ENCODE peak calls at places on chromosomes 6 and 20, in eight cellular contexts. B is GM23338, O is HCT116, G is A549, X is K562, K is HepG2, S is SK-N-SH, P is GM12878. U is an unnamed sample. For H3K4me1, the result is how much of the 10 kb centered on the place peaks cover.

GRCh38 chr6:19210849-19211590 is 626.1 kb upstream of the ID4 start:
- DNase-seq in B (peak), X (peak), P (no peak), O (no peak), K (peak), G (no peak), S (peak), U (no peak)

GRCh38 chr6:24321538-24322162 is 36.2 kb downstream of the DCDC2 start:
- DNase-seq in G (no peak), B (peak), O (no peak), K (no peak), S (no peak), P (no peak), X (no peak), U (no peak)

GRCh38 chr20:5535211-5535756 is 214.9 kb upstream of the SHLD1 start:
- DNase-seq in B (no peak), G (no peak), K (peak), X (peak), P (no peak), O (no peak), S (no peak), U (no peak)

GRCh38 chr20:11826334-11826733 is 91.4 kb upstream of the BTBD3 start:
- DNase-seq in K (no peak), O (no peak), B (no peak), S (no peak), P (no peak), G (no peak), X (no peak), U (no peak)

GRCh38 chr20:49372095-49372734 is 94.4 kb upstream of the ZNFX1 start:
- DNase-seq in B (no peak), P (no peak), K (no peak), X (no peak), O (no peak), G (no peak), S (no peak), U (no peak)

GRCh38 chr6:34973547-34974248 is 84.6 kb downstream of the ANKS1A start:
- DNase-seq in K (peak), B (peak), O (no peak), G (no peak), X (peak), S (no peak), P (no peak), U (no peak)

GRCh38 chr20:25178563-25179438 is 16.7 kb upstream of the ENTPD6 start:
- DNase-seq in S (peak), O (peak), G (peak), X (peak), K (peak), P (no peak), B (peak), U (peak)

GRCh38 chr20:2873747-2874041 is 413 bp downstream of the PTPRA start:
- DNase-seq in K (peak), S (peak), P (no peak), O (no peak), X (no peak), G (peak), B (peak), U (no peak)

GRCh38 chr20:1955289-1955688 is 38.6 kb downstream of the PDYN start:
- DNase-seq in G (no peak), B (peak), K (no peak), X (no peak), O (no peak), S (no peak), P (no peak), U (no peak)

GRCh38 chr6:79733388-79733787 is 102.3 kb downstream of the SH3BGRL2 start:
- DNase-seq in O (no peak), P (no peak), K (no peak), B (no peak), X (no peak), G (no peak), S (no peak), U (no peak)

GRCh38 chr20:39072132-39072531 is 110.0 kb downstream of the DHX35 start:
- DNase-seq in O (no peak), S (no peak), P (no peak), K (no peak), B (no peak), G (no peak), X (no peak), U (no peak)

GRCh38 chr6:170057034-170057734 is 233.7 kb downstream of the DLL1 start:
- DNase-seq in G (no peak), B (no peak), O (no peak), S (no peak), X (no peak), P (no peak), K (no peak), U (no peak)

GRCh38 chr6:66355471-66355870 is 648.4 kb upstream of the EYS start:
- DNase-seq in S (no peak), B (no peak), O (no peak), G (no peak), X (no peak), K (no peak), P (no peak), U (no peak)

GRCh38 chr6:126175251-126175650 is 164.7 kb upstream of the CENPW start:
- DNase-seq in B (no peak), S (no peak), O (no peak), K (no peak), G (no peak), P (no peak), X (no peak), U (no peak)

GRCh38 chr6:122663981-122664380 is 53.8 kb downstream of the PKIB start:
- DNase-seq in B (no peak), O (no peak), S (no peak), K (no peak), X (peak), G (no peak), P (no peak), U (no peak)

GRCh38 chr6:22605736-22606135 is 36.4 kb downstream of the HDGFL1 start:
- DNase-seq in O (no peak), X (no peak), B (no peak), K (no peak), S (no peak), G (no peak), P (no peak), U (no peak)

GRCh38 chr6:39404312-39404711 is 81.8 kb upstream of the KCNK16 start:
- DNase-seq in P (no peak), X (no peak), G (no peak), S (no peak), B (no peak), O (no peak), K (no peak), U (no peak)

GRCh38 chr6:141744971-141745370 is 387.8 kb upstream of the GJE1 start:
- DNase-seq in P (no peak), O (no peak), K (no peak), B (no peak), S (no peak), G (no peak), X (no peak), U (no peak)

GRCh38 chr20:62602550-62602949 is 39.8 kb upstream of the SLCO4A1 start:
- DNase-seq in O (no peak), B (no peak), X (no peak), K (no peak), G (no peak), S (no peak), P (no peak), U (no peak)

GRCh38 chr20:6802227-6802626 is 34.7 kb downstream of the BMP2 start:
- DNase-seq in K (no peak), G (no peak), O (no peak), X (no peak), S (no peak), B (no peak), P (no peak), U (no peak)

GRCh38 chr6:3848380-3848779 is 793 bp upstream of the FAM50B start:
- DNase-seq in P (no peak), X (no peak), O (no peak), S (no peak), B (peak), K (no peak), G (no peak), U (no peak)

GRCh38 chr6:53565886-53566285 is 21.0 kb upstream of the GCLC start:
- DNase-seq in O (no peak), K (no peak), B (no peak), G (no peak), S (no peak), P (no peak), X (no peak), U (no peak)

GRCh38 chr6:160348552-160349441 is 619 bp downstream of the SLC22A3 start:
- DNase-seq in X (no peak), S (peak), K (peak), G (peak), O (no peak), B (peak), P (no peak), U (no peak)

GRCh38 chr6:138765896-138766487 is 7.6 kb upstream of the CCDC28A start:
- DNase-seq in P (no peak), G (peak), S (peak), B (peak), O (peak), K (peak), X (peak), U (peak)

GRCh38 chr6:24329451-24329850 is 28.4 kb downstream of the DCDC2 start:
- DNase-seq in O (no peak), P (no peak), B (no peak), K (peak), G (no peak), S (no peak), X (no peak), U (no peak)

GRCh38 chr6:123941855-123942254 is 138.2 kb downstream of the NKAIN2 start:
- DNase-seq in O (no peak), P (no peak), K (no peak), S (no peak), B (no peak), G (no peak), X (no peak), U (no peak)

GRCh38 chr6:163354779-163355431 is 59.6 kb upstream of the QKI start:
- DNase-seq in B (no peak), K (no peak), X (no peak), S (peak), O (no peak), G (no peak), P (peak), U (no peak)

GRCh38 chr20:36542516-36543186 is 1.3 kb downstream of the MYL9 start:
- DNase-seq in P (no peak), O (no peak), K (no peak), B (no peak), X (no peak), G (no peak), S (no peak), U (no peak)

GRCh38 chr6:106502534-106502933 is 126.8 kb downstream of the RTN4IP1 start:
- DNase-seq in K (no peak), S (no peak), O (no peak), X (no peak), B (no peak), G (no peak), P (no peak), U (no peak)

GRCh38 chr20:59813948-59814834 is 119.2 kb downstream of the SYCP2 start:
- DNase-seq in O (no peak), K (no peak), P (no peak), B (no peak), G (no peak), S (no peak), X (no peak), U (no peak)

GRCh38 chr20:21031666-21032065 is 74.5 kb downstream of the LINC00237 start:
- DNase-seq in O (no peak), P (no peak), S (no peak), B (no peak), K (peak), X (no peak), G (no peak), U (no peak)

GRCh38 chr6:33324139-33324538 is 6.6 kb upstream of the ZBTB22 start:
- DNase-seq in P (no peak), O (no peak), K (no peak), B (no peak), S (peak), X (no peak), G (no peak), U (no peak)

GRCh38 chr6:66226099-66226498 is 519.1 kb upstream of the EYS start:
- DNase-seq in K (no peak), S (peak), B (no peak), P (no peak), X (no peak), O (no peak), G (no peak), U (no peak)

GRCh38 chr20:24704899-24705298 is 235.5 kb downstream of the SYNDIG1 start:
- DNase-seq in P (no peak), S (no peak), X (no peak), K (no peak), O (no peak), B (no peak), G (no peak), U (no peak)

GRCh38 chr6:88813045-88813444 is 150.4 kb downstream of the RNGTT start:
- DNase-seq in K (no peak), X (no peak), B (no peak), O (no peak), G (no peak), P (no peak), S (no peak), U (no peak)

GRCh38 chr6:106591111-106591825 is 38.0 kb downstream of the RTN4IP1 start:
- DNase-seq in P (no peak), K (peak), B (no peak), O (no peak), G (no peak), S (no peak), X (no peak), U (no peak)

GRCh38 chr6:79467716-79468115 is 69.5 kb downstream of the LCA5 start:
- DNase-seq in B (peak), S (peak), K (peak), O (no peak), G (no peak), P (no peak), X (peak), U (no peak)

GRCh38 chr20:1012359-1013168 is 10.5 kb upstream of the RSPO4 start:
- DNase-seq in S (no peak), G (no peak), O (no peak), X (no peak), K (no peak), B (no peak), P (no peak), U (no peak)

GRCh38 chr6:50655848-50656453 is 57.4 kb upstream of the TFAP2D start:
- DNase-seq in S (peak), G (peak), K (peak), O (no peak), B (peak), P (no peak), X (peak), U (no peak)

GRCh38 chr6:43242908-43243648 is at the start of gene TTBK1:
- DNase-seq in X (no peak), S (peak), G (no peak), O (no peak), B (peak), P (no peak), K (no peak), U (no peak)

GRCh38 chr6:165662041-165662491 is 975 bp downstream of the PDE10A start:
- DNase-seq in G (peak), B (peak), O (no peak), S (peak), K (no peak), P (no peak), X (no peak), U (no peak)

GRCh38 chr6:165659945-165660862 is 2.8 kb downstream of the PDE10A start:
- DNase-seq in P (no peak), G (no peak), X (no peak), K (no peak), B (peak), O (no peak), S (peak), U (no peak)

GRCh38 chr6:165662671-165663282 is at the start of gene PDE10A:
- DNase-seq in G (peak), X (no peak), P (no peak), O (no peak), B (peak), S (peak), K (no peak), U (no peak)

GRCh38 chr6:165660881-165661415 is 2.1 kb downstream of the PDE10A start:
- DNase-seq in X (no peak), P (no peak), G (no peak), O (no peak), B (no peak), K (no peak), S (no peak), U (no peak)

GRCh38 chr6:165661416-165662001 is 1.5 kb downstream of the PDE10A start:
- DNase-seq in P (no peak), B (no peak), X (no peak), O (no peak), S (peak), G (no peak), K (no peak), U (no peak)
- H3K4me1 ChIP-seq in P (under half), B (half or more), X (under half), O (under half), S (under half), G (under half), K (under half), U (under half)

DNA sequence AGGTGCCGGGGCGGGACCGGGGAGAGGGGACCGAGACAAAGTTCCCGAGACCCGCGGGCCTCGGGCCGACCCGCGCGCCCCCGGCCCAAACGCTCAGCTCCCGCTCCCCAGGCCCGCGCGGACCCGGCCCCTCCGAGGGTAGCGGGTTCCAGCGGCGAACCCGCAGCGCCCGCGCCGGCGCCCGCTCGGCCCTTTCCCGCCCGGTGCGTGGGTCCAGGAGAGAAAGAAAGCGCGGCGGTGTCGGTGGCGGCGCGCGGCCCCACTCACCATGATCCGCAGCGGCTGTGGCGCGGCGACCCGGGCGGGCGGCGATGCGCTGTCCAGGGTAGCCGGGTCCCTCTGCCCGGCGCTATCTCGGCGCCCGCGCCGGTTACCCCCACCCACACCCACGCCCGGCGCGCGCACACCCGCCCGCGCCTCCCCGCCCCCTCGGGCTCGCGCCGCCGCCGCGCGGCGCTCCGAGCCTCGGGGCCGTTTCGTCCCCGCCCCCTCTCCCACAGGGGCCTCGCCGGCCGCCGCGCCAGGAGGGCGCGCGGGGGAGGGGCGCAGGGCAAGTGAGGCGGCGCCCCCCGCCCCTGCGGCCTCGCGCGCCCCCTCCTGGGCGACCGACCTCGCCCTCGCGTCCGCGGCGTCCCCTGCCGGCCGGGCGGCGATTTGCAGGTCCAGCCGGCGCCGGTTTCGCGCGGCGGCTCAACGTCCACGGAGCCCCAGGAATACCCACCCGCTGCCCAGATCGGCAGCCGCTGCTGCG is at the start of gene ELOVL2:
- DNase-seq in X (peak), B (peak), K (peak), G (peak), S (peak), O (no peak), P (no peak), U (no peak)
- TF ChIP-seq REST in X (peak), B (peak), K (peak), G (peak), S (peak), O (no peak), P (peak), U (peak)

GRCh38 chr6:56486681-56487080 is 156.0 kb downstream of the DST start:
- DNase-seq in X (no peak), O (no peak), P (no peak), S (no peak), G (no peak), K (no peak), B (no peak), U (no peak)

GRCh38 chr6:56490994-56491393 is 151.7 kb downstream of the DST start:
- DNase-seq in B (no peak), G (no peak), X (no peak), P (no peak), S (no peak), O (no peak), K (no peak), U (peak)

GRCh38 chr6:56491606-56492328 is 150.9 kb downstream of the DST start:
- DNase-seq in X (peak), S (no peak), K (no peak), O (no peak), B (no peak), P (no peak), G (no peak), U (no peak)

GRCh38 chr6:56489559-56489958 is 153.1 kb downstream of the DST start:
- DNase-seq in K (no peak), B (no peak), G (no peak), S (no peak), X (no peak), O (no peak), P (no peak), U (no peak)

DNA sequence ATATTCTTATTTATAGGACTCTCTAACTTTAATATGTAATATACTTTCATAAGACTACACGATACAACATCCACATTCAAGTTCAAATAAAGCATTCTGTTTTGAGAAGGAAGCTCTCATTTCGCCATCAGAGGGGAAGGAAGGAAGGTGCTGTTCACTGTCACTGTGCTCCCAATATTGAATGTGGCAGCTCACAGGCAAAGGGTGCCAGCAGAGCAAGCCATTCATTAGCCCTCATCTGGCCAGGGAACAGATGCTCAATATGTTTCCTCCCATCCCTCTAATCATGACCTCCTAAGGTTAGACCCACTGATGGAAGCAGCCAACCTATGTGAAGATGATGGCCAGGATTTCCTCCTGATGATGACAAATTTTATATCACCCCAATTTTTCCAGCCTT is 154.4 kb downstream of the DST start:
- DNase-seq in S (peak), B (no peak), G (no peak), O (no peak), P (no peak), K (no peak), X (no peak), U (no peak)
- H3K4me1 ChIP-seq in S (under half), B (under half), G (under half), O (under half), P (under half), K (under half), X (under half), U (under half)

DNA sequence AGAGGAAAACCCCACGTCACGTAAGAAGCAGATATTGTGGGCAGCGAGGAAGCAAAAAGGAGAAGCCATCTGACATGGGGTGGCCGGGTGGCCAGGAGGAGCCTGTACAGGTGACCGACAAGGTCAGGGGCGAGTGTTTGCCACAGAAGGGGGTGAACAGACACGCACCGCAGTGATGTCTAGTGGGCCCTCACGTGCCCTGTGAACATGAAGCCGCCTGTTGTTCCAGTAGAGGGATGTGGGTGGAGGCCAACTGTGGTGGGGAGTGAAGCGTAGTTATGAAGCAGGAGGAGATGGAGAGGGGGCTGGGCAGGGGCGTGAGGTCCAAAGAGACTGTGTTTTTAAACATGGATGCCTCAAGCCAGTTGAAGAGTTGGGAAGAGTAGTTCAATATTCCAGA is 20.5 kb downstream of the MYT1 start:
- DNase-seq in O (no peak), X (no peak), B (no peak), P (no peak), G (no peak), K (no peak), S (no peak), U (no peak)
- TF ChIP-seq REST in O (no peak), X (no peak), B (no peak), P (no peak), G (no peak), K (no peak), S (no peak), U (no peak)

U was measured in Panc1.